ENCODE peak calls at places on chromosomes 12 and 14, in six cellular contexts. C is fibroblast of villous mesenchyme, X is cardiac fibroblast, U is type B pancreatic cell, Q is mucosa of descending colon, M is AG04449. H is an unnamed sample.

GRCh38 chr14:38391334-38391733 is 135.4 kb upstream of the CLEC14A start:
- DNase-seq in M (no peak), U (no peak), X (peak), Q (no peak), C (peak), H (peak)

GRCh38 chr12:117850048-117850447 is 118.7 kb downstream of the KSR2 start:
- DNase-seq in C (peak), U (no peak), X (peak), M (no peak), Q (peak), H (peak)

GRCh38 chr12:110564471-110564991 is 18.6 kb downstream of the PPTC7 start:
- DNase-seq in C (peak), X (no peak), M (no peak), Q (no peak), U (no peak), H (no peak)

GRCh38 chr12:50825372-50825838 is 17.3 kb upstream of the TMPRSS12 start:
- DNase-seq in C (peak), X (peak), U (no peak), M (peak), Q (no peak), H (peak)

GRCh38 chr12:106240821-106241220 is 7.0 kb downstream of the CKAP4 start:
- DNase-seq in U (no peak), X (no peak), Q (no peak), C (no peak), M (no peak), H (no peak)

GRCh38 chr12:109488051-109488665 is 10.7 kb downstream of the UBE3B start:
- DNase-seq in C (no peak), U (no peak), Q (no peak), M (no peak), X (no peak), H (no peak)

GRCh38 chr12:54998958-54999510 is 14.5 kb upstream of the TESPA1 start:
- DNase-seq in U (no peak), Q (no peak), M (no peak), X (no peak), C (no peak), H (no peak)

GRCh38 chr12:89073027-89073398 is 279.3 kb downstream of the DUSP6 start:
- DNase-seq in C (peak), M (peak), U (no peak), Q (no peak), X (peak), H (peak)

GRCh38 chr12:124130717-124131670 is 158.0 kb downstream of the ZNF664 start:
- DNase-seq in U (no peak), C (peak), M (no peak), Q (peak), X (no peak), H (no peak)

GRCh38 chr14:71487449-71487848 is 444.8 kb upstream of the RGS6 start:
- DNase-seq in C (no peak), U (no peak), X (no peak), M (no peak), Q (no peak), H (no peak)

GRCh38 chr14:60648934-60649814 is at the start of gene SIX1:
- DNase-seq in X (peak), M (peak), Q (peak), U (peak), C (peak), H (peak)
- TF ChIP-seq CTCF in X (no peak), M (no peak), Q (no peak), U (no peak), C (no peak), H (no peak)

GRCh38 chr12:113048716-113049127 is 7.8 kb upstream of the DTX1 start:
- DNase-seq in C (peak), M (no peak), Q (peak), U (no peak), X (peak), H (peak)
- TF ChIP-seq CTCF in C (peak), M (peak), Q (peak), U (peak), X (peak), H (peak)

DNA sequence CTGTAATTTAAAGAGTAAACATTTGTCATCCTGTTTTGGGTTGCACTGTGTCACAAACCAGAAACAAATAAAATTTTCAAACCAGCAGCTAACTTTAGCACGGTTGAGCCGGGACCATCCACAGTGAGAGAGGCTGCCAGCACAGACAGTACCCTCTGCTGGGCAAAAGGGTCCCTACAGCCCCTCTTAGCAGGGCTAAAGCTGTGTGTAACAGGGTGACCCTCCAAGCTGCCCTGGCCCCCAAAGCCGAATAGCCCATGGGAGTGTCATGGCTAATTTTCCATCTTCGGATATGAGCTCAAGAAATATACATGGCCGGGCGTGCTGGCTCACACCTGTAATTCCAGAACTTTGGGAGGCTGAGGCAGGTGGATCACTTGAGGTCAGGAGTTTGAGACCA is 157.1 kb upstream of the GRIN2B start:
- DNase-seq in Q (no peak), U (no peak), C (no peak), X (no peak), M (no peak), H (no peak)
- TF ChIP-seq CTCF in Q (no peak), U (peak), C (peak), X (no peak), M (no peak), H (no peak)

GRCh38 chr12:41795066-41795465 is 349.6 kb downstream of the GXYLT1 start:
- DNase-seq in U (no peak), X (no peak), Q (no peak), C (peak), M (no peak), H (peak)

GRCh38 chr12:41801261-41801660 is 343.4 kb downstream of the GXYLT1 start:
- DNase-seq in C (no peak), X (no peak), U (no peak), M (no peak), Q (no peak), H (no peak)

GRCh38 chr12:41794341-41794740 is 350.3 kb downstream of the GXYLT1 start:
- DNase-seq in C (no peak), M (no peak), U (no peak), X (no peak), Q (no peak), H (no peak)

GRCh38 chr12:41795910-41796309 is 348.8 kb downstream of the GXYLT1 start:
- DNase-seq in C (no peak), U (no peak), Q (no peak), M (no peak), X (no peak), H (no peak)
- TF ChIP-seq CTCF in C (no peak), U (peak), Q (no peak), M (no peak), X (no peak), H (no peak)

GRCh38 chr14:80059041-80059440 is 152.3 kb downstream of the DIO2 start:
- DNase-seq in M (no peak), C (no peak), X (no peak), U (no peak), Q (no peak), H (peak)

GRCh38 chr14:80055226-80055625 is 156.1 kb downstream of the DIO2 start:
- DNase-seq in X (no peak), M (no peak), U (no peak), Q (no peak), C (no peak), H (peak)

GRCh38 chr14:80054020-80054419 is 157.3 kb downstream of the DIO2 start:
- DNase-seq in U (no peak), Q (no peak), C (no peak), X (no peak), M (no peak), H (no peak)

DNA sequence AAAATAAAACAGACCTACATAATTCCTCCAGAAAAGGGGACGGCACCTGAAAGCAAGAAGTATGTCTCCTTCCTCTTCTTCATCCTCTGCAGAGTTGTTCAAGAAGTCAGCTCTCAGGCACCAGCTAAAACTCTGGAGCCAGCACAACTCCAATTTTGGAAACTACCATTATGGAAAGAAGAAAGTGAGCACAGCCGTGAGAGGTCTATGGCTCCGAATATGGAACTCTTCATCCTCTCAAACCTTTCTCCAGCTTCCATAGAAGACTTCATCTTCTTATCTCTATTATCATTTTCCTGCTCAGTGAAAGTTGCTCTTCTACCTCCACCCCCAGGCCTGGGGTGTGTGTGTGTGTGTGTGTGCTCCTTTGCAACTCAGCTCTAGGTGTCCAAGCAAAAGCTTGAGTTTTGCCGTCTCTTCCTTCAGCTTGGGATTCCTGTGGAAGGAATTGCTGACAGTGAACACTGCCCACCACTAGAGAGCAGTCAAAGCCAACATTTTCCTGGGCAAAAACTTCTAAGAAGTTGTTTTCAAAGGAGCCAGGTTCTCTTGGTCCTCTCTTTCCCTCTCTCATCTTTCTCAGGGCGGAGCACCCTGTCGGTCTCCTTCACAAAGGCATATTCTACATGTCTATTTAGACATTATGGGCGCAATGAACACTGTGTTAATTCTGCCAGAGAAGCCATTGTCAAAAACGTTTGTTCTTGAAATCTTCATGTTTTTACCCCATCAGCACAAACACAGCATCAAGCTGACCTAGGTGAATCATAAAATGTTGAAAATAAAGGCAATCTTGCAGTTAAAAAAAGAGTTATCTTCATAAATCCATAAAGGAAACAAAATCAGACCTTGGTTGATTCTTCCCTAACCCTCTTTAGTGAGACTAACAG is 155.1 kb downstream of the DIO2 start:
- DNase-seq in M (no peak), X (peak), C (peak), U (no peak), Q (peak), H (peak)
- TF ChIP-seq CTCF in M (peak), X (peak), C (peak), U (peak), Q (no peak), H (peak)

H was measured in choroid plexus epithelial cell.